ENCODE peak calls at places on chromosomes 13 and 19, in four cellular contexts. Q is activated naive CD8-positive, alpha-beta T cell treated with anti-CD3 and anti-CD28 coated beads for 36 hours; G is naive thymus-derived CD8-positive, alpha-beta T cell; D is AG09319. T is an unnamed sample.

GRCh38 chr13:76890036-76890435 is 3.8 kb upstream of the KCTD12 start:
- DNase-seq in Q (no peak), D (no peak), G (no peak), T (no peak)

GRCh38 chr13:111336666-111337065 is 16.2 kb downstream of the TEX29 start:
- DNase-seq in Q (no peak), D (no peak), G (no peak), T (no peak)

GRCh38 chr19:31955061-31955460 is 390.3 kb upstream of the ZNF507 start:
- DNase-seq in G (no peak), Q (no peak), D (no peak), T (no peak)

GRCh38 chr13:60164490-60164889 is 762 bp upstream of the DIAPH3 start:
- DNase-seq in G (no peak), D (no peak), Q (no peak), T (no peak)

GRCh38 chr13:41496420-41497234 is 39.3 kb downstream of the RGCC start:
- DNase-seq in G (no peak), Q (no peak), D (peak), T (peak)

GRCh38 chr13:22793598-22794134 is 387.1 kb upstream of the SGCG start:
- DNase-seq in G (no peak), D (no peak), Q (no peak), T (peak)

GRCh38 chr19:45817725-45818301 is 2.7 kb upstream of the RSPH6A start:
- DNase-seq in D (no peak), Q (no peak), G (no peak), T (peak)

GRCh38 chr19:57231686-57232085 is 863 bp downstream of the AURKC start:
- DNase-seq in G (no peak), Q (no peak), D (no peak), T (no peak)

GRCh38 chr13:21176982-21177284 is 475 bp downstream of the MRPL57 start:
- DNase-seq in D (no peak), G (no peak), Q (no peak), T (no peak)

GRCh38 chr13:56886398-56886797 is 254.3 kb upstream of the PRR20A start:
- DNase-seq in D (no peak), G (no peak), Q (no peak), T (no peak)

GRCh38 chr19:16661480-16662034 is 618 bp downstream of the TMEM38A start:
- DNase-seq in D (no peak), G (peak), Q (peak), T (peak)

GRCh38 chr19:10001899-10002298 is 8.4 kb downstream of the COL5A3 start:
- DNase-seq in G (no peak), D (no peak), Q (no peak), T (peak)

GRCh38 chr13:103282571-103283450 is 216.6 kb upstream of the SLC10A2 start:
- DNase-seq in Q (no peak), G (no peak), D (no peak), T (peak)

GRCh38 chr13:73825143-73825542 is 309.1 kb downstream of the KLF12 start:
- DNase-seq in D (no peak), G (no peak), Q (no peak), T (no peak)

GRCh38 chr13:35994131-35994966 is 136.8 kb downstream of the DCLK1 start:
- DNase-seq in D (peak), G (no peak), Q (no peak), T (peak)

GRCh38 chr19:2055871-2056809 is 5.1 kb upstream of the MKNK2 start:
- DNase-seq in G (no peak), D (peak), Q (no peak), T (peak)

T was measured in Daoy.